ENCODE peak calls at places on chromosomes 7 and 10, in four cellular contexts. M, T, S and J are unnamed samples.

GRCh38 chr7:112097524-112097923 is 108.7 kb downstream of the DOCK4 start:
- DNase-seq in S (no peak), T (no peak), M (no peak), J (no peak)

GRCh38 chr10:52890281-52890680 is 117.7 kb upstream of the MBL2 start:
- DNase-seq in S (no peak), T (no peak), M (no peak), J (no peak)

GRCh38 chr7:157788573-157788972 is 451.8 kb downstream of the DNAJB6 start:
- DNase-seq in M (no peak), S (no peak), T (no peak), J (no peak)

GRCh38 chr10:121598261-121599249 is at the start of gene FGFR2:
- DNase-seq in S (peak), M (peak), T (no peak), J (peak)

GRCh38 chr10:17214991-17215781 is 12.9 kb upstream of the VIM start:
- DNase-seq in T (peak), S (no peak), M (no peak), J (no peak)

GRCh38 chr10:132509506-132510173 is 27.9 kb upstream of the INPP5A start:
- DNase-seq in M (no peak), T (no peak), S (no peak), J (no peak)

GRCh38 chr10:33653584-33654367 is 319.3 kb upstream of the NRP1 start:
- DNase-seq in M (no peak), T (peak), S (no peak), J (no peak)

GRCh38 chr7:16344927-16345326 is 76.4 kb downstream of the CRPPA start:
- DNase-seq in S (no peak), M (no peak), T (no peak), J (no peak)

GRCh38 chr7:38448076-38448475 is 174.6 kb upstream of the TARP start:
- DNase-seq in T (no peak), M (no peak), S (no peak), J (no peak)

GRCh38 chr10:34139559-34139958 is 675.5 kb downstream of the PARD3 start:
- DNase-seq in T (no peak), S (no peak), M (peak), J (peak)

GRCh38 chr10:76554478-76554877 is 1083.1 kb downstream of the KCNMA1 start:
- DNase-seq in S (no peak), T (no peak), M (no peak), J (no peak)

GRCh38 chr10:132158810-132159209 is 27.9 kb upstream of the DPYSL4 start:
- DNase-seq in M (no peak), S (no peak), T (no peak), J (no peak)

DNA sequence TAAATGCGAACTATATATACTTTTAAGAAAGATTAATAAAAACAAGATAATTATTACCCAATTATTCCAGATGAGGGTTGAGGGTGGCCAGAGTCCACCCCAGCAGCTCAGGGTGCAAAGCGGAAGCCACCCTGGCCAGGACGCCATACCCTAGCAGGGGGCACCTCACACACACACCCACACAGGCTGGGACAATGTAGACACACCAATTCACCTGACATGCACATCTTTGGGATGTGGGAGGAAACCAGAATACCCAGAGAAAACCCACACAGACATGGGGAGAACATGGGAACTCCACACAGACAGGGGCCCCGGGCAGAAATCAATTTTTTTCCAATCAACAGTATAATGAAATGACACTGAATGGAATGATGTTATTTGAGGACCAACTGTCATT is 86.0 kb downstream of the RTKN2 start:
- DNase-seq in M (no peak), T (no peak), S (no peak), J (no peak)
- TF ChIP-seq CTCF in M (no peak), T (no peak), S (no peak), J (no peak)

DNA sequence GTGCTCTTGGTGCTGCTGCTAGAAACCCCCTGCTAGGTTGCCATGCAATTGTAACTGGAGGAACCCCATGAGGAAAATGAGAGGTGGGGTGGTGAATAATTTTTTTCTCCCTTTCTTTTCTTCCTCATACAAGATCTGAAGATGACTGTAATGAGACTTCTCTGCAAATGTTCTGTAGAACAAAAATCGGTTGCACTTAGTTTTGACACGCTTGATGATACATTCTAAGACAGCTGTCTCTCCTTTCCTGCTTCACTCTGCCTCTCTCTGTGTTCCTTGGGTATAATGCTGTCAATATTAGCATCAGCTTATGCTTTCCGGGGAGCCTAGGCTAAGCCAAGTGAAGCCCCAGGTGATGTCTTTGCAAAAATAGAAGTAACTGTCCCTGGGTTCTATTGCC is 721.5 kb downstream of the POM121L12 start:
- DNase-seq in T (no peak), M (no peak), S (no peak), J (no peak)
- TF ChIP-seq CTCF in T (no peak), M (no peak), S (no peak), J (no peak)

GRCh38 chr10:124671486-124672075 is 72.6 kb downstream of the FAM53B start:
- DNase-seq in M (peak), T (no peak), S (peak), J (peak)
- TF ChIP-seq CTCF in M (peak), T (no peak), S (peak), J (peak)

DNA sequence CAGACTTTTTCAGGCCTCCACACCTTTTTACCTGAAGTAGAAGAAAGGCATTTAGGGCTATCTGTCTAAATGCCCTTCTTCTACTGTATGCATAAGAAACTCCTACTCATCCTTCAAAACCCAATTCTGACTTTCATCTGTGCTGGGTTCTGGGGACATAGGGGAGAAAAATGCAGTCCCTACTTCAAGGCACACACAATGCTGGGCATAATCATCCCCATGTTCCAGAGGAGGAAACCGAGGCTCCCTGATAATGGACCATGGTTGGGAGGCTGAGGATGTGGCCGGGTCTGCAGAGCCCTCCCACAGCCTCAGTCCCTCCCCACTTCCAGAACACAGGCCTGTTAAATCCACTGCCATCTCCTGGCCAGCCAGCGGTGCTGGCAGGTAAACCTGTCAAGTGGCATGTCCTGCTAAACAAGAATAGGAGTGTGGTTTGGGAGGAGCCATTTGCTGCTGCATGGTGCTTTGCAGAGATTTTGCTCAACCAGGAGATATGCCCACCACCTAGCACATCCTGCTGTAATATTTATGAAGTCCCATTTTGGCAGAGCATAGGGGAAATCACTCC is 32.0 kb downstream of the GRID1 start:
- DNase-seq in M (peak), T (no peak), S (no peak), J (no peak)
- TF ChIP-seq CTCF in M (peak), T (no peak), S (no peak), J (no peak)

GRCh38 chr7:22612776-22613175 is 112.8 kb upstream of the STEAP1B start:
- DNase-seq in S (no peak), T (no peak), M (no peak), J (no peak)

GRCh38 chr7:22610258-22610657 is 110.3 kb upstream of the STEAP1B start:
- DNase-seq in T (no peak), S (no peak), M (no peak), J (no peak)

GRCh38 chr7:22610871-22611757 is 111.1 kb upstream of the STEAP1B start:
- DNase-seq in T (no peak), M (no peak), S (no peak), J (no peak)

GRCh38 chr7:22611758-22612079 is 111.7 kb upstream of the STEAP1B start:
- DNase-seq in M (peak), S (no peak), T (no peak), J (no peak)

GRCh38 chr7:22613466-22613865 is 113.5 kb upstream of the STEAP1B start:
- DNase-seq in S (no peak), T (peak), M (peak), J (no peak)
- TF ChIP-seq CTCF in S (no peak), T (no peak), M (no peak), J (no peak)

DNA sequence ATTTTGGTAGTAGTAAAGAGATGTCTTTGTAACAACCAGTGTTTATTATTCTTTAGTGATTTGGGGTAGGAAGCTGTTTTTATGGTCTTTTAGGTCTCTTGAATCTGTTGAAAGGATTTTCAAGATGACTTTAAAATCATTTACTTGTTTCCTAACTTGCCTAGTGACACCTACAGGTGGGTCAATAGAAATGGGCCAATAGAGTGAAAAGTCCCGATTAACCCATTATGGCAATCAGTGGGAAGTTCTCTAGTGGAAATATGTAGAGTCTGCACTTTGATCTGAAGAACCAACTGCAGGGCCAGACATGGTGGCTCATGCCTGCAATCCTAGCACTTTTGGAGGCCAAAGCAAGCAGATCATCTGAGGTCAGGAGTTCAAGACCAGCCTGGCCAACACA is 374.7 kb upstream of the BMPER start:
- DNase-seq in T (no peak), S (no peak), M (no peak), J (no peak)
- TF ChIP-seq CTCF in T (no peak), S (no peak), M (no peak), J (no peak)

DNA sequence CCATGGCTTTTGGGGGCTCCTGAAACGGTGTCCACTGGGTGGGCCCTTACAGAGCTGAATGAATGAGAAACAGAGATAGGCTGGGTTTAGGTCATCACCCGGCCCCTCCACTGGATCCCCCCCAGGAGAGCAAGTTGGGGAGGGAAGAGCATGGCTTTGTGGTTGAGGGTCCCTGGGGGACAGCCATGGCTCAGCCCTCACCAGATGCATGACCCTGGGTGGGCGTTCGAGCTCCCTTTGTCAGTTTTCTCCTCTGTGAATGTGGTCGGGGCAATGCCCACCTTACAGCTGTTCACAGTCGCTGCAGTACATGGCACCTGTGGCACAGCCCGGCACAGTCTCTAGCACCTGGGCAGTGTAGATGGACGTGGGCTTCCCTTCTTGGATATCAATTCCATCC is 40.6 kb upstream of the CXCL12 start:
- DNase-seq in T (no peak), S (no peak), M (no peak), J (no peak)
- TF ChIP-seq CTCF in T (no peak), S (no peak), M (no peak), J (no peak)

GRCh38 chr10:61612009-61612408 is 50.7 kb upstream of the CABCOCO1 start:
- DNase-seq in M (no peak), S (no peak), T (no peak), J (no peak)

GRCh38 chr10:61609609-61610166 is 53.0 kb upstream of the CABCOCO1 start:
- DNase-seq in T (no peak), S (no peak), M (no peak), J (no peak)

GRCh38 chr10:61608255-61609040 is 54.3 kb upstream of the CABCOCO1 start:
- DNase-seq in S (no peak), M (no peak), T (no peak), J (no peak)

GRCh38 chr10:61605221-61605620 is 57.5 kb upstream of the CABCOCO1 start:
- DNase-seq in T (no peak), M (no peak), S (no peak), J (no peak)

GRCh38 chr10:61606971-61607907 is 55.5 kb upstream of the CABCOCO1 start:
- DNase-seq in T (no peak), S (no peak), M (no peak), J (no peak)
- TF ChIP-seq CTCF in T (peak), S (peak), M (peak), J (peak)

DNA sequence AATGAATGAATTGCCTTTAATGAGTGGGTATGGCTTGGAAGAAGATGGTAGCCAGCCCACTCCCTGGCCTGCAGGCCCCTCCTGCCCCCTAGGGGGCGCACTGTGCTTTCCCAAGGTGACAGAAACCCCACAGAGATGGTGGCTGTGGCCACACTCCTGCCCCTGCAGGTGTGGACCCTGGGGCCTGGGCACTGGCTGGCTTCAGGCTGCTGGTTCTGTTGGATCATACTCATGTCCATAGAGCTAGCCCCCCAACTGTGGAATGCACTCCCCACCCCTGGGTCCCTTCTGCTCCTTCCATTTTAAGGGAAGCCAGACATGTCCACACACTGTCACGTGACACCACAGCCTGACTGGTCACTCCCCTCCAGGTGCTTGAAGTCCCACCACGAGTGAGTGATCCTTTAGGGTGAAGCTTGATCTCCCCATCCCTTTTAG is 44.8 kb downstream of the ZCCHC24 start:
- DNase-seq in M (peak), S (no peak), T (no peak), J (peak)
- TF ChIP-seq CTCF in M (peak), S (peak), T (peak), J (peak)

DNA sequence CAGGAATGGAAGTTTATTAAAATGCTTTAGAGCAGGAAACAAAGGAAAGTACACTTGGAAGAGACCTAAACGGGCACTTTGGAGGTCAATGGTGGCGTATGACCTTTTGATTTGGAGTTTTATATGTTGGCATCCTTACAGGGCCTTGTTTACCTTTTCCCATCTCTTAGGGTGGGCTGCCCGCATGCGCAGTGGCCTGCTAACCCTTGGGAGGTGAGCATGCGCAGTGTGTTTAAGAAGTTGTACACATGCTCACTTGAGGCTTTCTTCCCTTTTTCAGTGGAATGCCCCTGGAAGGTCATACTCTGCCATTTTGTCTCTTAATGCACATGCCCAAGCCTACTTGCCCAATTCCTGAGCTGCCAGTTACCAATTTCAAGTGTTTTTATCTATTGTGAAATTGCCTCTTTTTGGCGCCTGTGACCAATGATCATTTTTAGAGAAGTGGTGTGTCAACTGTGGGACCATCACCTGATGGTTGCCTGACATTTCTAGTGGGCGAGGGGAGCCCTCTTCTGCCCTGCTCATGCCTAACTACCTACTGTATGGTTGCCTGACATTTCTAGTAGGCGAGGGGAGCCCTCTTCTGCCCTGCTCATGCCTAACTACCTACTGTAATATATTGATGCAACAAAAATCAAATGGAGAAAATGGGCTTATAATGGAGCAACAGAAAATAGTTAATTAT is 138.0 kb downstream of the PPP1R9A start:
- DNase-seq in T (no peak), M (peak), S (no peak), J (no peak)
- TF ChIP-seq CTCF in T (peak), M (peak), S (peak), J (no peak)